ENCODE peak calls at places on chromosomes 1 and 21, in five cellular contexts. One of them, this sample, is unnamed.

GRCh38 chr1:68969430-68969829 is 472.5 kb upstream of the DEPDC1 start:
- DNase-seq in body of pancreas: no peak
- DNase-seq in cardiac muscle cell: no peak
- DNase-seq in thoracic aorta: no peak
- DNase-seq in ovary: no peak
- DNase-seq in this sample: no peak

GRCh38 chr1:50994997-50995396 is 25.0 kb downstream of the CDKN2C start:
- DNase-seq in body of pancreas: no peak
- DNase-seq in cardiac muscle cell: no peak
- DNase-seq in thoracic aorta: no peak
- DNase-seq in ovary: no peak
- DNase-seq in this sample: peak

GRCh38 chr1:36771222-36771621 is 263.1 kb downstream of the GRIK3 start:
- DNase-seq in body of pancreas: no peak
- DNase-seq in cardiac muscle cell: no peak
- DNase-seq in thoracic aorta: no peak
- DNase-seq in ovary: no peak
- DNase-seq in this sample: no peak

GRCh38 chr1:58779837-58780585 is 3.8 kb downstream of the JUN start:
- DNase-seq in body of pancreas: peak
- DNase-seq in cardiac muscle cell: peak
- DNase-seq in thoracic aorta: no peak
- DNase-seq in ovary: peak
- DNase-seq in this sample: no peak

GRCh38 chr21:15552914-15553491 is 176.8 kb upstream of the USP25 start:
- DNase-seq in body of pancreas: no peak
- DNase-seq in cardiac muscle cell: no peak
- DNase-seq in thoracic aorta: no peak
- DNase-seq in ovary: no peak
- DNase-seq in this sample: peak

GRCh38 chr1:20411196-20411980 is 74.6 kb downstream of the CAMK2N1 start:
- DNase-seq in body of pancreas: peak
- DNase-seq in cardiac muscle cell: no peak
- DNase-seq in thoracic aorta: no peak
- DNase-seq in ovary: no peak
- DNase-seq in this sample: no peak

GRCh38 chr1:16145030-16145987 is 10.6 kb downstream of the EPHA2 start:
- DNase-seq in body of pancreas: peak
- DNase-seq in cardiac muscle cell: peak
- DNase-seq in thoracic aorta: peak
- DNase-seq in ovary: peak
- DNase-seq in this sample: no peak

GRCh38 chr1:173002891-173003582 is 47.7 kb downstream of the TNFSF18 start:
- DNase-seq in body of pancreas: no peak
- DNase-seq in cardiac muscle cell: no peak
- DNase-seq in thoracic aorta: no peak
- DNase-seq in ovary: no peak
- DNase-seq in this sample: no peak

GRCh38 chr1:168361252-168361651 is 80.6 kb downstream of the TBX19 start:
- DNase-seq in body of pancreas: no peak
- DNase-seq in cardiac muscle cell: no peak
- DNase-seq in thoracic aorta: no peak
- DNase-seq in ovary: no peak
- DNase-seq in this sample: no peak

GRCh38 chr1:13828454-13829151 is 128.6 kb downstream of the PRDM2 start:
- DNase-seq in body of pancreas: peak
- DNase-seq in cardiac muscle cell: peak
- DNase-seq in thoracic aorta: no peak
- DNase-seq in ovary: peak
- DNase-seq in this sample: peak

GRCh38 chr1:93051961-93052360 is 27.1 kb upstream of the MTF2 start:
- DNase-seq in body of pancreas: no peak
- DNase-seq in cardiac muscle cell: no peak
- DNase-seq in thoracic aorta: no peak
- DNase-seq in ovary: no peak
- DNase-seq in this sample: no peak

GRCh38 chr1:245953876-245954660 is 553.0 kb downstream of the SMYD3 start:
- DNase-seq in body of pancreas: no peak
- DNase-seq in cardiac muscle cell: no peak
- DNase-seq in thoracic aorta: no peak
- DNase-seq in ovary: no peak
- DNase-seq in this sample: peak

GRCh38 chr1:84442256-84442655 is 36.8 kb upstream of the RPF1 start:
- DNase-seq in body of pancreas: peak
- DNase-seq in cardiac muscle cell: peak
- DNase-seq in thoracic aorta: no peak
- DNase-seq in ovary: no peak
- DNase-seq in this sample: peak

GRCh38 chr21:14271053-14271452 is 55.1 kb downstream of the RBM11 start:
- DNase-seq in body of pancreas: no peak
- DNase-seq in cardiac muscle cell: no peak
- DNase-seq in thoracic aorta: no peak
- DNase-seq in ovary: no peak
- DNase-seq in this sample: no peak

GRCh38 chr1:32247983-32248889 is 1.2 kb downstream of the FAM167B start:
- DNase-seq in body of pancreas: peak
- DNase-seq in cardiac muscle cell: peak
- DNase-seq in thoracic aorta: peak
- DNase-seq in ovary: peak
- DNase-seq in this sample: peak

GRCh38 chr21:29105218-29105617 is 25.2 kb upstream of the MAP3K7CL start:
- DNase-seq in body of pancreas: no peak
- DNase-seq in cardiac muscle cell: no peak
- DNase-seq in thoracic aorta: no peak
- DNase-seq in ovary: no peak
- DNase-seq in this sample: no peak

GRCh38 chr1:212432706-212433576 is at the start of gene NENF:
- DNase-seq in body of pancreas: peak
- DNase-seq in cardiac muscle cell: peak
- DNase-seq in thoracic aorta: no peak
- DNase-seq in ovary: peak
- DNase-seq in this sample: peak

GRCh38 chr1:2124446-2125198 is 70.0 kb downstream of the FAAP20 start:
- DNase-seq in body of pancreas: no peak
- DNase-seq in cardiac muscle cell: no peak
- DNase-seq in thoracic aorta: no peak
- DNase-seq in ovary: no peak
- DNase-seq in this sample: no peak

GRCh38 chr1:1014896-1015681 is 1.8 kb downstream of the ISG15 start:
- DNase-seq in body of pancreas: no peak
- DNase-seq in cardiac muscle cell: peak
- DNase-seq in thoracic aorta: no peak
- DNase-seq in ovary: no peak
- DNase-seq in this sample: peak

GRCh38 chr21:42195378-42196031 is 23.4 kb upstream of the ABCG1 start:
- DNase-seq in body of pancreas: peak
- DNase-seq in cardiac muscle cell: no peak
- DNase-seq in thoracic aorta: no peak
- DNase-seq in ovary: no peak
- DNase-seq in this sample: no peak

GRCh38 chr1:108590947-108591346 is 31.0 kb downstream of the EEIG2 start:
- DNase-seq in body of pancreas: peak
- DNase-seq in cardiac muscle cell: no peak
- DNase-seq in thoracic aorta: no peak
- DNase-seq in ovary: no peak
- DNase-seq in this sample: no peak

GRCh38 chr21:36576441-36576840 is 96.5 kb upstream of the CLDN14 start:
- DNase-seq in body of pancreas: no peak
- DNase-seq in cardiac muscle cell: no peak
- DNase-seq in thoracic aorta: no peak
- DNase-seq in ovary: no peak
- DNase-seq in this sample: no peak

GRCh38 chr1:161158316-161159016 is 834 bp upstream of the USP21 start:
- DNase-seq in body of pancreas: no peak
- DNase-seq in cardiac muscle cell: no peak
- DNase-seq in thoracic aorta: no peak
- DNase-seq in ovary: no peak
- DNase-seq in this sample: no peak

GRCh38 chr1:247209306-247209900 is 37.6 kb upstream of the ZNF124 start:
- DNase-seq in body of pancreas: no peak
- DNase-seq in cardiac muscle cell: no peak
- DNase-seq in thoracic aorta: no peak
- DNase-seq in ovary: no peak
- DNase-seq in this sample: no peak

GRCh38 chr1:111032295-111032897 is 68.7 kb upstream of the LRIF1 start:
- DNase-seq in body of pancreas: peak
- DNase-seq in cardiac muscle cell: peak
- DNase-seq in thoracic aorta: no peak
- DNase-seq in ovary: no peak
- DNase-seq in this sample: peak

GRCh38 chr1:176954242-176954641 is 210.3 kb downstream of the ASTN1 start:
- DNase-seq in body of pancreas: no peak
- DNase-seq in cardiac muscle cell: no peak
- DNase-seq in thoracic aorta: no peak
- DNase-seq in ovary: no peak
- DNase-seq in this sample: peak

GRCh38 chr1:26582836-26583460 is 53.4 kb downstream of the RPS6KA1 start:
- DNase-seq in body of pancreas: peak
- DNase-seq in cardiac muscle cell: no peak
- DNase-seq in thoracic aorta: no peak
- DNase-seq in ovary: no peak
- DNase-seq in this sample: no peak

GRCh38 chr1:14761754-14762153 is 163.3 kb downstream of the KAZN start:
- DNase-seq in body of pancreas: no peak
- DNase-seq in cardiac muscle cell: no peak
- DNase-seq in thoracic aorta: no peak
- DNase-seq in ovary: no peak
- DNase-seq in this sample: no peak

DNA sequence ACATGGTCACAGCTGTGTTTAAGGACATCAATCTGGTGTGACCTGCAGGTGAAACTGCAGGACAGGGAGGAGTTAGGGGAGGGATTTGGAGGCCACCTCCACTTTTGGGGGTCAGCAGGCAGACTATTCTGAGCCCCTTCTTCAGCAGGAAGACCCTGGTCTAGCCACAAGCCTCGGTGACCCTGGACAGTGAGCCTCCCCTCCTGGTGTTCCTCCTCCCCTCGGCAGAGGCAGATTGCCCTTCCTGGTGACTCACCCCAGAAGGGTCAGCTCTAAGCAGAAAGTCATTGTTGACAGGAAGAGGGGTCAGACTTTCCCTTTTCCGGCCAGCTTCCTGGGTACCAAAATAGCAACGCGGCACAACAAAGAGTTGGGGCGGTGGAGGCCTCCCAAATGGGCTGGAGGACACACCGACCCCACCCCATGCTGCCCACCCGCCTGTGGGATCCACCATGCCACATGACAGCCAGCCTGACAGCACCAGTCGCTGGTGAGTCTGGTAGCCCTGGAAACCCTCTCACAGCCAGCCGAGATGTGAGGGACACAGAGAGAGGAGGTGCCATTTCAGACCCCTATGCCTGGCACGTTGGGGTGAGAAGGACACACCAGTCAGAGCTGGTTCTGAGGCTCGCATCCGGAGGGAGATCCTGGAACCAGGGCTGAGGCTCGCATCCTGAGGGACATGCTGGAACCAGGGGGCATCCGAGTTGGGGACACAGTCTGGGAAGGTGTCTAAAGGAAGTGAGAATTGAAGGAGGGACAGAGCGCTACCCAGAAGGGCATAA is 14.7 kb upstream of the CSF1 start:
- DNase-seq in body of pancreas: peak
- DNase-seq in cardiac muscle cell: no peak
- DNase-seq in thoracic aorta: no peak
- DNase-seq in ovary: no peak
- DNase-seq in this sample: no peak
- H3K27ac ChIP-seq in body of pancreas: no peak
- H3K27ac ChIP-seq in cardiac muscle cell: no peak
- H3K27ac ChIP-seq in thoracic aorta: no peak
- H3K27ac ChIP-seq in ovary: no peak
- H3K27ac ChIP-seq in this sample: no peak

DNA sequence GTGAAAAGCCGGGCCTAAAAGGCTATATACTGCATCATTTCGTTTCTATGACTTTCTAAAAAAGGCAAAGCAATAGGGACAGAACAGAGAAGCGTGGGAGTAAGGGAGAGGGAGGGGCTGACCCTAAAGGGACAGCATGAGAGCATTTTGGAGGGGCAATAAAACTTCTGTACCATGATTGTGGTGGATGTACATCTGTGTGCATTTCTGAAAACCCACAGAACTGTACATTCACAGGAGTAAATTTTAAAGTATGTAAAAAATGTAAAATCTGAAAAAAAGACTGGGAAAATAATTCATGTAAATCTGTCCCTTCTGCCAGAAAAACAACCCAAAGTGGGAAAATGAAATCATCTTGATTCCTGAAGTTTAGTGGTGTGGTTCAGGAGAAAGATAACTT is 235.4 kb downstream of the CENPF start:
- DNase-seq in body of pancreas: no peak
- DNase-seq in cardiac muscle cell: no peak
- DNase-seq in thoracic aorta: no peak
- DNase-seq in ovary: no peak
- DNase-seq in this sample: no peak
- H3K27ac ChIP-seq in body of pancreas: no peak
- H3K27ac ChIP-seq in cardiac muscle cell: no peak
- H3K27ac ChIP-seq in thoracic aorta: no peak
- H3K27ac ChIP-seq in ovary: no peak
- H3K27ac ChIP-seq in this sample: no peak

DNA sequence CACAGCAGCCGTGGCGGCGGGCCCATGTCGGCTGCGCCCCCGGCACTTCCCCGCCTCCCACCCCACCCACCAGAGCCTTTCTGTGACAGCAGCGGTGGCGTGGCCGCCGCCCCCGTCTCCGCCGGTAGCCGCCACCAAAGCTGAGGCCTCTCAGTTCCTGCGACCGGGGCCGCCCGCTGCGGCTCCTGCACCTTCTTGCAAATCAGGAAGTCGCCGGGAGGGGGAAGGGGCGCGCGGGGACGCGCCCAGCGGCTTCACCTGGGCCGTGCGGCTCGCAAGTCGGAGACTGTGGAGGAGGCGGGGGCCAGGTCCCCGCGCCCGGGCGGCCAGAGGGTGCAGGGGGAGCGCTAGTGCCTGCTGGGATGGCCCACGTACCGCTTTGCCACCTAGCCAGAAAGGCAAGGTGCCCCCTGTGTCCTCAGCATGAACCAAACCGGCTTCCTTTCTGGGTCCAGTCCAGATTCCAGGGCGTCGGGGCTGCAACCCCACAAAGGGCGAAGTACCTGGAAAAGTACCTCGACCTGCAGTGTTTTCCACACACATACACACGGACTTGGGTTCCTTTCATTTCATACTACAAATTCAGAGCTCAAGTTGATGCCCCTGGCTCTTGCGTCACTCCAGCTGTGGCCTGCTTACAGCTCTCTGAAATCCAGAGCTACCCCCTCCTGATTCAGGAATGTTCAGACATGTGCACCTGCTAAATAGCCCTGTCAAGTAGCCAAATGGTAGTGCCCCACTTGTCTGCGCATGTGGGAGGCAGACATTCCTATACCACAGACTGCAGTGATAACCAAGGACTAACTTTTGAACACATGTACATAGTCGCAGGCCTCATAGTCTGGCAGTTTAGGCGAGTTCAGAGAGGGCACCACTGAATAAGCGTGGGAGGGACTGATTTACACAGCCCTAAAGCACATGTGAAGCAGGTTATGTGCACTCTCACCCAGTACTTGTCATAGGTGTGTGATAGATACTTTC is at the start of gene DENND1B:
- DNase-seq in body of pancreas: peak
- DNase-seq in cardiac muscle cell: peak
- DNase-seq in thoracic aorta: no peak
- DNase-seq in ovary: peak
- DNase-seq in this sample: peak
- H3K27ac ChIP-seq in body of pancreas: peak
- H3K27ac ChIP-seq in cardiac muscle cell: peak
- H3K27ac ChIP-seq in thoracic aorta: peak
- H3K27ac ChIP-seq in ovary: peak
- H3K27ac ChIP-seq in this sample: peak

GRCh38 chr1:91637539-91637994 is 136.9 kb downstream of the CDC7 start:
- DNase-seq in body of pancreas: no peak
- DNase-seq in cardiac muscle cell: no peak
- DNase-seq in thoracic aorta: no peak
- DNase-seq in ovary: no peak
- DNase-seq in this sample: no peak
- H3K27ac ChIP-seq in body of pancreas: no peak
- H3K27ac ChIP-seq in cardiac muscle cell: no peak
- H3K27ac ChIP-seq in thoracic aorta: no peak
- H3K27ac ChIP-seq in ovary: no peak
- H3K27ac ChIP-seq in this sample: no peak

This sample was measured in Karpas-422.